ENCODE peak calls at places on chromosomes 5 and 9, in five cellular contexts. One of them, this sample, is unnamed.
A peak's percentile ranks its signal among the peaks of the same experiment; 100 is the strongest.

GRCh38 chr5:65803699-65804426 is 81.9 kb downstream of the NLN start:
- DNase-seq in amygdala: no peak
- DNase-seq in activated T-cell treated with anti-CD3 and anti-CD28 coated beads, Interleukin-2, amount 50 U/mL, for 72 hours: no peak
- DNase-seq in A549: no peak
- DNase-seq in activated CD8-positive, alpha-beta memory T cell treated with anti-CD3 and anti-CD28 coated beads, Interleukin-2, amount 10 ng/mL, durations not matched to agents 7 days and 5 days: no peak
- DNase-seq in this sample: no peak

GRCh38 chr5:75663621-75664285 is 52.5 kb downstream of the ANKDD1B start:
- DNase-seq in amygdala: no peak
- DNase-seq in activated T-cell treated with anti-CD3 and anti-CD28 coated beads, Interleukin-2, amount 50 U/mL, for 72 hours: no peak
- DNase-seq in A549: no peak
- DNase-seq in activated CD8-positive, alpha-beta memory T cell treated with anti-CD3 and anti-CD28 coated beads, Interleukin-2, amount 10 ng/mL, durations not matched to agents 7 days and 5 days: no peak
- DNase-seq in this sample: no peak

GRCh38 chr5:164298165-164298564 is 792.7 kb downstream of the MAT2B start:
- DNase-seq in amygdala: no peak
- DNase-seq in activated T-cell treated with anti-CD3 and anti-CD28 coated beads, Interleukin-2, amount 50 U/mL, for 72 hours: no peak
- DNase-seq in A549: no peak
- DNase-seq in activated CD8-positive, alpha-beta memory T cell treated with anti-CD3 and anti-CD28 coated beads, Interleukin-2, amount 10 ng/mL, durations not matched to agents 7 days and 5 days: no peak
- DNase-seq in this sample: no peak

GRCh38 chr5:21613971-21614488 is 1239.1 kb downstream of the CDH12 start:
- DNase-seq in amygdala: no peak
- DNase-seq in activated T-cell treated with anti-CD3 and anti-CD28 coated beads, Interleukin-2, amount 50 U/mL, for 72 hours: no peak
- DNase-seq in A549: no peak
- DNase-seq in activated CD8-positive, alpha-beta memory T cell treated with anti-CD3 and anti-CD28 coated beads, Interleukin-2, amount 10 ng/mL, durations not matched to agents 7 days and 5 days: no peak
- DNase-seq in this sample: no peak

GRCh38 chr9:83920469-83920941 is 727 bp downstream of the KIF27 start:
- DNase-seq in amygdala: peak; percentile 45
- DNase-seq in activated T-cell treated with anti-CD3 and anti-CD28 coated beads, Interleukin-2, amount 50 U/mL, for 72 hours: no peak
- DNase-seq in A549: no peak
- DNase-seq in activated CD8-positive, alpha-beta memory T cell treated with anti-CD3 and anti-CD28 coated beads, Interleukin-2, amount 10 ng/mL, durations not matched to agents 7 days and 5 days: no peak
- DNase-seq in this sample: peak; percentile 59

GRCh38 chr5:16797949-16798348 is 138.1 kb downstream of the MYO10 start:
- DNase-seq in amygdala: no peak
- DNase-seq in activated T-cell treated with anti-CD3 and anti-CD28 coated beads, Interleukin-2, amount 50 U/mL, for 72 hours: no peak
- DNase-seq in A549: no peak
- DNase-seq in activated CD8-positive, alpha-beta memory T cell treated with anti-CD3 and anti-CD28 coated beads, Interleukin-2, amount 10 ng/mL, durations not matched to agents 7 days and 5 days: no peak
- DNase-seq in this sample: no peak

GRCh38 chr9:103319979-103320378 is 324.8 kb downstream of the CYLC2 start:
- DNase-seq in amygdala: no peak
- DNase-seq in activated T-cell treated with anti-CD3 and anti-CD28 coated beads, Interleukin-2, amount 50 U/mL, for 72 hours: no peak
- DNase-seq in A549: peak; percentile 12
- DNase-seq in activated CD8-positive, alpha-beta memory T cell treated with anti-CD3 and anti-CD28 coated beads, Interleukin-2, amount 10 ng/mL, durations not matched to agents 7 days and 5 days: no peak
- DNase-seq in this sample: no peak

GRCh38 chr9:2824564-2824963 is 19.3 kb downstream of the PUM3 start:
- DNase-seq in amygdala: no peak
- DNase-seq in activated T-cell treated with anti-CD3 and anti-CD28 coated beads, Interleukin-2, amount 50 U/mL, for 72 hours: peak; percentile 7
- DNase-seq in A549: peak; percentile 55
- DNase-seq in activated CD8-positive, alpha-beta memory T cell treated with anti-CD3 and anti-CD28 coated beads, Interleukin-2, amount 10 ng/mL, durations not matched to agents 7 days and 5 days: no peak
- DNase-seq in this sample: no peak